ENCODE peak calls at places on chromosomes 6 and 20, in five cellular contexts. A is HTR-8/SVneo; J is stimulated activated naive CD8-positive, alpha-beta T cell treated with anti-CD3 and anti-CD28 coated beads, Interleukin-15, amount 100 ng/mL, for 72 hours; E is GM03348; S is dermis blood vessel endothelial cell. U is an unnamed sample.

GRCh38 chr6:135853227-135853626 is 1.7 kb downstream of the PDE7B start:
- DNase-seq in A (no peak), E (peak), S (peak), J (no peak), U (no peak)

GRCh38 chr6:160510199-160510598 is 153.9 kb downstream of the LPA start:
- DNase-seq in E (no peak), A (no peak), J (no peak), S (no peak), U (no peak)

GRCh38 chr20:4021905-4022304 is 6.5 kb upstream of the RNF24 start:
- DNase-seq in J (no peak), A (no peak), S (no peak), E (peak), U (no peak)

GRCh38 chr6:159008656-159009288 is 8.8 kb upstream of the RSPH3 start:
- DNase-seq in E (peak), A (no peak), S (peak), J (no peak), U (no peak)

GRCh38 chr6:28353981-28354676 is 4.4 kb downstream of the ZKSCAN3 start:
- DNase-seq in E (no peak), J (no peak), S (peak), A (no peak), U (no peak)

GRCh38 chr20:52105045-52105572 is 86.5 kb downstream of the ZFP64 start:
- DNase-seq in E (no peak), S (peak), A (peak), J (no peak), U (no peak)

GRCh38 chr6:85677243-85677956 is 34.7 kb upstream of the SYNCRIP start:
- DNase-seq in S (peak), J (no peak), E (no peak), A (no peak), U (no peak)

GRCh38 chr20:53878262-53879047 is 191.9 kb downstream of the BCAS1 start:
- DNase-seq in E (no peak), J (no peak), A (no peak), S (peak), U (no peak)

GRCh38 chr20:59399426-59400099 is 99.2 kb downstream of the EDN3 start:
- DNase-seq in E (no peak), A (no peak), J (no peak), S (no peak), U (no peak)

GRCh38 chr20:61558726-61559125 is 306.7 kb downstream of the CDH4 start:
- DNase-seq in A (no peak), S (no peak), E (peak), J (no peak), U (no peak)

GRCh38 chr20:41248371-41249024 is 69.0 kb downstream of the ZHX3 start:
- DNase-seq in A (no peak), S (peak), J (no peak), E (no peak), U (no peak)